ENCODE peak calls at places on chromosome 6, in seven cellular contexts. F is K562, Q is GM12878, V is IMR-90, E is HepG2, X is H1, P is SK-N-SH. G is an unnamed sample.

GRCh38 chr6:98777762-98778161 is 56.6 kb upstream of the POU3F2 start:
- DNase-seq in F (no peak), Q (peak; percentile 31), V (no peak), E (no peak), X (no peak), P (no peak), G (no peak)

GRCh38 chr6:79878142-79878748 is 69.1 kb downstream of the ELOVL4 start:
- DNase-seq in F (no peak), Q (no peak), V (no peak), E (no peak), X (no peak), P (no peak), G (no peak)

GRCh38 chr6:135606392-135606791 is 108.9 kb upstream of the AHI1 start:
- DNase-seq in F (no peak), Q (no peak), V (no peak), E (no peak), X (no peak), P (no peak), G (no peak)

GRCh38 chr6:128070406-128070805 is 169.5 kb upstream of the THEMIS start:
- DNase-seq in F (no peak), Q (no peak), V (peak; percentile 62), E (no peak), X (no peak), P (no peak), G (no peak)

GRCh38 chr6:5054427-5054873 is 30.7 kb upstream of the PPP1R3G start:
- DNase-seq in F (no peak), Q (no peak), V (peak; percentile 66), E (no peak), X (no peak), P (no peak), G (no peak)

GRCh38 chr6:146090474-146090873 is 61.6 kb downstream of the GRM1 start:
- DNase-seq in F (no peak), Q (no peak), V (no peak), E (no peak), X (no peak), P (no peak), G (no peak)

GRCh38 chr6:37731888-37732287 is 34.2 kb upstream of the MDGA1 start:
- DNase-seq in F (peak; percentile 82), Q (peak; percentile 39), V (no peak), E (no peak), X (no peak), P (no peak), G (no peak)

GRCh38 chr6:156029296-156029985 is 573.8 kb upstream of the NOX3 start:
- DNase-seq in F (no peak), Q (no peak), V (no peak), E (no peak), X (no peak), P (peak; percentile 62), G (no peak)

GRCh38 chr6:22320750-22321149 is 23.9 kb upstream of the PRL start:
- DNase-seq in F (no peak), Q (no peak), V (peak; percentile 93), E (peak; percentile 2), X (no peak), P (no peak), G (peak; percentile 10)

GRCh38 chr6:10382728-10383127 is 32.1 kb downstream of the TFAP2A start:
- DNase-seq in F (no peak), Q (no peak), V (no peak), E (no peak), X (no peak), P (no peak), G (no peak)

GRCh38 chr6:1862411-1862810 is 252.7 kb downstream of the FOXC1 start:
- DNase-seq in F (no peak), Q (no peak), V (no peak), E (no peak), X (no peak), P (no peak), G (no peak)

GRCh38 chr6:33392168-33392947 is 735 bp downstream of the KIFC1 start:
- DNase-seq in F (no peak), Q (no peak), V (peak; percentile 44), E (no peak), X (no peak), P (no peak), G (no peak)

GRCh38 chr6:5938934-5939333 is 67.8 kb downstream of the NRN1 start:
- DNase-seq in F (no peak), Q (no peak), V (no peak), E (no peak), X (no peak), P (no peak), G (no peak)

GRCh38 chr6:104572901-104573300 is 286.8 kb downstream of the HACE1 start:
- DNase-seq in F (no peak), Q (no peak), V (no peak), E (no peak), X (no peak), P (no peak), G (no peak)

GRCh38 chr6:34246249-34246562 is 2.6 kb downstream of the SMIM29 start:
- DNase-seq in F (peak; percentile 9), Q (no peak), V (no peak), E (no peak), X (no peak), P (no peak), G (no peak)

GRCh38 chr6:68680244-68680643 is 45.2 kb downstream of the ADGRB3 start:
- DNase-seq in F (no peak), Q (no peak), V (no peak), E (no peak), X (no peak), P (no peak), G (no peak)

GRCh38 chr6:39835856-39836442 is 43.8 kb downstream of the DAAM2 start:
- DNase-seq in F (no peak), Q (no peak), V (peak; percentile 37), E (no peak), X (no peak), P (no peak), G (no peak)

GRCh38 chr6:140437619-140438345 is 1063.3 kb upstream of the CITED2 start:
- DNase-seq in F (no peak), Q (no peak), V (peak; percentile 4), E (no peak), X (no peak), P (no peak), G (no peak)

GRCh38 chr6:16130932-16131387 is 2.1 kb downstream of the MYLIP start:
- DNase-seq in F (peak; percentile 58), Q (peak; percentile 61), V (peak; percentile 83), E (peak; percentile 72), X (no peak), P (peak; percentile 28), G (peak; percentile 67)

GRCh38 chr6:159981591-159982245 is 12.8 kb downstream of the IGF2R start:
- DNase-seq in F (no peak), Q (peak; percentile 74), V (peak; percentile 91), E (no peak), X (no peak), P (no peak), G (no peak)

GRCh38 chr6:135932651-135933050 is 81.2 kb downstream of the PDE7B start:
- DNase-seq in F (no peak), Q (no peak), V (no peak), E (no peak), X (no peak), P (no peak), G (no peak)

GRCh38 chr6:155187994-155188706 is 75.7 kb upstream of the CLDN20 start:
- DNase-seq in F (no peak), Q (no peak), V (peak; percentile 66), E (no peak), X (no peak), P (no peak), G (no peak)

GRCh38 chr6:163617549-163617948 is 203.0 kb downstream of the QKI start:
- DNase-seq in F (no peak), Q (no peak), V (no peak), E (no peak), X (no peak), P (no peak), G (no peak)

GRCh38 chr6:16783952-16784351 is 22.7 kb upstream of the ATXN1 start:
- DNase-seq in F (no peak), Q (no peak), V (no peak), E (no peak), X (no peak), P (no peak), G (no peak)

DNA sequence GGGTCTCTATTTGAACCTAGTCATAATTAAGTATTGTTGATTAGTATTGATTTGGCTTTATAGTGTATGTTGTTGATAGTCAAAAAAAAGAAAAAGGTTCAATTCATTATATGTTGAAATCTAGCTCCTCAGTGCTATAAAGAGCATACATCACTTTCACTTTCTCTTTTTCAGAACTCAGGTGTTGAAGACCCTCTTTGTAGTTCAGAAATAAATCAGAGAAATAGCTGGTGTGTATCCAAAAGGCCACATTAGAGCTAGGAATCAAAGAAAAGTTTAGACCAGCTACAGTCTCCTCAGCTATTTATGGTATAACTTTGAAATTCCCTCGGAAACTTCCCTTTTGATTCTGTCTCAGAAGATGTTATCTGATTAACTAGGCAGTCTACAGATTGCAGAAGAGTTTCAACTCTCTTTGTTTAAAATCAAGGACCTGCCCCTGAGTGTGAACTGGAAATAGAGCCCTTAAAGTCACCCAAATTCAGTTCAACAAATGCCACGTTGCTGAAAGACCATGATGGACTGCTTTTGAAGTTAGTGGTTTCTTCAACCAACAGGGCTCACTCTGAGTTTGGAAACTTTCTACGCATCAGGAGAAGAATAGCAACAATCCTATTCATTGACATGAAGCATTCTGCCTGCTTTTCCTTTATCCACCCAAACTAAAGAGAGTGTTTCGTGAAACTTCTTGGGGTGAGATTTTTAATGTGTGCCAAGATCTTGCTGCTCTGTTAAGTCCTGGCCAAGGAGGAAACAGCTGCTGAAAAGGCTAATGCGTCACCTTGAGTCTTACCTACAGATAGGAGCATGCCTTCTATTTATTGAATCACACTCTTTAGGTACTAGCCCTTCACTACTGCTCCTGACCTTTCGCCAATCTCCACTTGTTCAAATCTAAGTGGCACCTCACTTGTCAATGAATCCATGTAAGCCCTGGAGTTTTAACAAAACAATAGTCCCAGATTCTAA is 111.7 kb downstream of the TNFRSF21 start:
- DNase-seq in F (no peak), Q (no peak), V (no peak), E (no peak), X (no peak), P (no peak), G (no peak)
- TF ChIP-seq RFX5 in F (no peak), Q (no peak), V (no peak), E (no peak), X (no peak), P (no peak), G (no peak)

GRCh38 chr6:130742282-130742681 is 84.9 kb upstream of the SMLR1 start:
- DNase-seq in F (no peak), Q (no peak), V (peak; percentile 4), E (no peak), X (no peak), P (no peak), G (no peak)
- TF ChIP-seq RFX5 in F (no peak), Q (no peak), V (no peak), E (no peak), X (no peak), P (no peak), G (no peak)

DNA sequence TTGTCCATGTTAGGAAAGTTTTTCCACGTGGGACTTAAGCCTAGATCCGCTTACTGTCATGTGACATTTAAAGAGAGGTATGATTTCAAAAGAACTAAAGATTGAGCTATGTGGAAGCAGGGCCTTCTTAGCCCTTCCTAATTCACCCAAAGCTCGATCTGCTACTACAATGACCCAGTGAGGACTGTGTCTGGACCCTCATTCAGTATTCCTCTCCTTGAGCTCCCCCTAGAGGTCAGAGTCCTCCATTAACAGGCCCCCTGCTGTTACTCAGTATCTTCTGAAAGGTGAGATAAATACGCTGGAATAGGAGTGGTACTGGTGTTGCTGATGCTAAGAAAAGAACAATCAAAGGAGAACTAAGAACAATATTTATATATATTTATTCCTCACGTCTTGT is 414.0 kb downstream of the GJA1 start:
- DNase-seq in F (peak; percentile 54), Q (no peak), V (peak; percentile 73), E (peak; percentile 67), X (peak; percentile 73), P (peak; percentile 59), G (peak; percentile 61)
- TF ChIP-seq RFX5 in F (no peak), Q (no peak), V (no peak), E (no peak), X (no peak), P (peak; percentile 31), G (no peak)

GRCh38 chr6:133326584-133326983 is 85.4 kb downstream of the EYA4 start:
- DNase-seq in F (no peak), Q (no peak), V (no peak), E (no peak), X (no peak), P (no peak), G (no peak)
- TF ChIP-seq RFX5 in F (no peak), Q (no peak), V (no peak), E (no peak), X (no peak), P (no peak), G (no peak)

G was measured in A549.